ENCODE peak calls at places on chromosomes 3 and 15, in seven cellular contexts. One of them, this sample, is unnamed.
A peak's percentile ranks its signal among the peaks of the same experiment; 100 is the strongest.

GRCh38 chr3:48215466-48215865 is 7.8 kb upstream of the CAMP start:
- DNase-seq in HEK293T: no peak
- DNase-seq in LHCN-M2: no peak
- DNase-seq in iPS-NIHi11: no peak
- DNase-seq in fibroblast of gingiva: peak; percentile 21
- DNase-seq in Panc1: no peak
- DNase-seq in HTR-8/SVneo: no peak
- DNase-seq in this sample: no peak

GRCh38 chr3:179801263-179801662 is 148.4 kb downstream of the USP13 start:
- DNase-seq in HEK293T: no peak
- DNase-seq in LHCN-M2: peak; percentile 91
- DNase-seq in iPS-NIHi11: no peak
- DNase-seq in fibroblast of gingiva: peak; percentile 98
- DNase-seq in Panc1: no peak
- DNase-seq in HTR-8/SVneo: no peak
- DNase-seq in this sample: no peak

GRCh38 chr15:70669966-70670658 is 93.2 kb downstream of the UACA start:
- DNase-seq in HEK293T: no peak
- DNase-seq in LHCN-M2: no peak
- DNase-seq in iPS-NIHi11: no peak
- DNase-seq in fibroblast of gingiva: no peak
- DNase-seq in Panc1: no peak
- DNase-seq in HTR-8/SVneo: no peak
- DNase-seq in this sample: no peak

GRCh38 chr15:49709815-49710214 is 89.0 kb downstream of the DTWD1 start:
- DNase-seq in HEK293T: no peak
- DNase-seq in LHCN-M2: no peak
- DNase-seq in iPS-NIHi11: no peak
- DNase-seq in fibroblast of gingiva: no peak
- DNase-seq in Panc1: no peak
- DNase-seq in HTR-8/SVneo: no peak
- DNase-seq in this sample: no peak

GRCh38 chr3:121985841-121986240 is 36.2 kb downstream of the ILDR1 start:
- DNase-seq in HEK293T: no peak
- DNase-seq in LHCN-M2: no peak
- DNase-seq in iPS-NIHi11: no peak
- DNase-seq in fibroblast of gingiva: no peak
- DNase-seq in Panc1: no peak
- DNase-seq in HTR-8/SVneo: no peak
- DNase-seq in this sample: no peak

GRCh38 chr3:130829575-130829947 is 64.3 kb upstream of the ATP2C1 start:
- DNase-seq in HEK293T: no peak
- DNase-seq in LHCN-M2: no peak
- DNase-seq in iPS-NIHi11: no peak
- DNase-seq in fibroblast of gingiva: no peak
- DNase-seq in Panc1: no peak
- DNase-seq in HTR-8/SVneo: no peak
- DNase-seq in this sample: no peak

GRCh38 chr15:91224750-91225380 is 124.8 kb downstream of the SV2B start:
- DNase-seq in HEK293T: peak; percentile 71
- DNase-seq in LHCN-M2: peak; percentile 36
- DNase-seq in iPS-NIHi11: peak; percentile 78
- DNase-seq in fibroblast of gingiva: peak; percentile 4
- DNase-seq in Panc1: peak; percentile 57
- DNase-seq in HTR-8/SVneo: peak; percentile 41
- DNase-seq in this sample: peak; percentile 17

GRCh38 chr3:133570139-133570936 is 3.1 kb upstream of the CDV3 start:
- DNase-seq in HEK293T: no peak
- DNase-seq in LHCN-M2: peak; percentile 78
- DNase-seq in iPS-NIHi11: peak; percentile 37
- DNase-seq in fibroblast of gingiva: peak; percentile 88
- DNase-seq in Panc1: no peak
- DNase-seq in HTR-8/SVneo: peak; percentile 27
- DNase-seq in this sample: no peak

GRCh38 chr3:73255609-73256029 is 194.2 kb downstream of the EBLN2 start:
- DNase-seq in HEK293T: peak; percentile 62
- DNase-seq in LHCN-M2: peak; percentile 63
- DNase-seq in iPS-NIHi11: no peak
- DNase-seq in fibroblast of gingiva: no peak
- DNase-seq in Panc1: no peak
- DNase-seq in HTR-8/SVneo: peak; percentile 18
- DNase-seq in this sample: no peak

This sample was measured in GM12892.